ENCODE peak calls at places on chromosomes 2 and 18, in four cellular contexts. G is stomach, O is HFF-Myc, C is HCT116. R is an unnamed sample.

GRCh38 chr2:105078906-105079305 is 41.0 kb downstream of the MRPS9 start:
- DNase-seq in O (no peak), C (no peak), G (no peak), R (no peak)

GRCh38 chr2:39121523-39122063 is 742 bp upstream of the SOS1 start:
- DNase-seq in G (no peak), O (no peak), C (no peak), R (no peak)

GRCh38 chr18:5693637-5694175 is 149.9 kb upstream of the EPB41L3 start:
- DNase-seq in O (no peak), C (no peak), G (no peak), R (no peak)

GRCh38 chr2:192026716-192027109 is 168.0 kb downstream of the TMEFF2 start:
- DNase-seq in C (no peak), O (no peak), G (no peak), R (no peak)

GRCh38 chr2:195656131-195656858 is 731 bp upstream of the SLC39A10 start:
- DNase-seq in G (no peak), C (no peak), O (no peak), R (no peak)

GRCh38 chr2:164706522-164706921 is 85.2 kb upstream of the GRB14 start:
- DNase-seq in C (no peak), G (no peak), O (peak), R (peak)

GRCh38 chr2:155368934-155369333 is 670.4 kb downstream of the KCNJ3 start:
- DNase-seq in G (no peak), C (peak), O (no peak), R (no peak)

GRCh38 chr2:238030422-238031155 is 30.2 kb upstream of the SCLY start:
- DNase-seq in G (no peak), O (no peak), C (no peak), R (no peak)

GRCh38 chr18:76953186-76953982 is 131.0 kb downstream of the ZNF236 start:
- DNase-seq in O (no peak), G (peak), C (no peak), R (peak)

GRCh38 chr2:207231962-207232361 is 66.2 kb upstream of the KLF7 start:
- DNase-seq in G (no peak), O (no peak), C (no peak), R (no peak)

GRCh38 chr18:23238152-23238531 is 102.9 kb downstream of the CABLES1 start:
- DNase-seq in G (peak), C (no peak), O (no peak), R (peak)

GRCh38 chr2:126749537-126749936 is 93.6 kb downstream of the GYPC start:
- DNase-seq in C (no peak), O (no peak), G (no peak), R (no peak)

GRCh38 chr2:158659483-158659882 is 135.6 kb upstream of the DAPL1 start:
- DNase-seq in C (no peak), O (no peak), G (no peak), R (no peak)

GRCh38 chr2:230326453-230327417 is at the start of gene SP140L:
- DNase-seq in C (peak), O (peak), G (peak), R (peak)

GRCh38 chr18:60568211-60568610 is 195.6 kb upstream of the MC4R start:
- DNase-seq in O (no peak), G (no peak), C (no peak), R (no peak)

GRCh38 chr2:57373530-57373929 is 673.1 kb upstream of the VRK2 start:
- DNase-seq in O (peak), G (no peak), C (peak), R (peak)

GRCh38 chr2:216133392-216133791 is 24.2 kb downstream of the XRCC5 start:
- DNase-seq in O (no peak), G (no peak), C (no peak), R (no peak)

GRCh38 chr2:239523147-239523943 is 122.5 kb upstream of the HDAC4 start:
- DNase-seq in G (no peak), C (no peak), O (no peak), R (no peak)

GRCh38 chr18:12839057-12839525 is 44.9 kb downstream of the PTPN2 start:
- DNase-seq in C (no peak), G (no peak), O (no peak), R (no peak)

GRCh38 chr18:12744103-12744502 is 41.3 kb downstream of the PSMG2 start:
- DNase-seq in O (peak), C (peak), G (no peak), R (no peak)

GRCh38 chr2:239020541-239021041 is 172.7 kb downstream of the TWIST2 start:
- DNase-seq in C (no peak), G (no peak), O (no peak), R (no peak)

GRCh38 chr2:182726473-182726872 is 10.4 kb downstream of the DNAJC10 start:
- DNase-seq in G (no peak), C (no peak), O (no peak), R (no peak)

GRCh38 chr2:171160630-171161424 is at the start of gene TLK1:
- DNase-seq in C (peak), G (peak), O (no peak), R (peak)

GRCh38 chr18:62239475-62239874 is 52.4 kb downstream of the RELCH start:
- DNase-seq in G (no peak), O (no peak), C (no peak), R (no peak)

GRCh38 chr2:237026981-237027711 is 58.5 kb upstream of the COPS8 start:
- DNase-seq in O (peak), C (peak), G (peak), R (peak)

GRCh38 chr2:33215299-33215698 is 261.1 kb upstream of the RASGRP3 start:
- DNase-seq in G (no peak), C (no peak), O (peak), R (no peak)

GRCh38 chr2:153986488-153987229 is 114.9 kb downstream of the GALNT13 start:
- DNase-seq in C (peak), G (no peak), O (no peak), R (peak)

GRCh38 chr2:84424152-84424551 is 34.9 kb downstream of the SUCLG1 start:
- DNase-seq in O (no peak), C (no peak), G (no peak), R (no peak)

GRCh38 chr18:8507361-8507760 is 101.9 kb upstream of the RAB12 start:
- DNase-seq in C (peak), O (no peak), G (no peak), R (no peak)

GRCh38 chr2:207711750-207712487 is 479 bp downstream of the CCNYL1 start:
- DNase-seq in C (no peak), O (no peak), G (peak), R (no peak)

GRCh38 chr2:104528101-104528500 is 325.8 kb upstream of the POU3F3 start:
- DNase-seq in O (no peak), C (no peak), G (no peak), R (no peak)

GRCh38 chr2:198973785-198974184 is 484.0 kb downstream of the SATB2 start:
- DNase-seq in C (no peak), G (no peak), O (no peak), R (no peak)

GRCh38 chr2:217685255-217685605 is 317.6 kb downstream of the TNS1 start:
- DNase-seq in O (no peak), C (peak), G (peak), R (peak)

DNA sequence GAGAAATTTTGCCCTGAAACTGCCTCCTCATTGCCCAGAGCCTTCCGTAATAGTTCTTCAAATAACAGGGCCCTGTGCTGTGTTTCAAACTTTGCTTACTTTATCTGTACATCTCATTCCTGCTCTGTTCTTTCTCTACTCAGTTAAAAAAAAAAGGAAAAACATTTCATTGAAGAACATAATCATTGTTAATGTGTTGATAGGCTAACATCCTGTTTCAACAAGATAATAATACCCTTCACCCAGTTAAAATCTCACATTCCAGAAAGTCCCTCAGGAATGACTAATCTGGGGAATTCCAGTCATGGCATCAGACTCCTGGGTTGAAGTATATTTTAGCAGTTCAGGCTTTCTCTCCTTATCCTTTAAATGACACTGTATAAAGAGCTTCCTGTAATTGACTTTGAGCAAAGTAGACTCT is 45.6 kb upstream of the ITGAV start:
- DNase-seq in O (peak), G (no peak), C (peak), R (peak)
- H3K4me3 ChIP-seq in O (no peak), G (no peak), C (peak), R (no peak)

GRCh38 chr2:219530048-219530963 is 13.3 kb downstream of the CHPF start:
- DNase-seq in G (peak), C (peak), O (peak), R (no peak)
- TF ChIP-seq CTCF in G (peak), C (peak), O (peak), R (peak)

GRCh38 chr2:152200562-152201465 is 25.3 kb upstream of the STAM2 start:
- DNase-seq in G (peak), C (peak), O (peak), R (peak)
- H3K4me3 ChIP-seq in G (no peak), C (peak), O (peak), R (peak)

DNA sequence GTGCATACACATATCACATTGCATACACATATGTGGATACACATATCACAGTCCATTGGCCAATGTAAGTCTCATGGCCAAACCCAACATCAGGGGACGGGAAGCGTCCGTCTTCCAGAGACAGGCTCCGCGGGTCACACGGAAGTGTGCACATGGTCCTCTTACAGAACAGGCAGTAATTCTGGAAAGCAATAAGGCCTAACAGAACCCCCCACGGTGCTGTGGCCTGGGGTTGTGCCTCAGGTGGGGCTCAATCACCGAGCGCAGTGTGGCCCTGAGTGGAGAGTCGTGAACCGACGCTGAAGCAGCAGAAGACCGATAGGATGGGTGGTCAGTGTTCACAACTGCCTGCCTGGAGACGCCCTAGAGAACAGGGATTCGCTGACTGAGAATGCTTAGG is 857.3 kb downstream of the GALR1 start:
- DNase-seq in G (no peak), O (no peak), C (no peak), R (no peak)
- TF ChIP-seq CTCF in G (no peak), O (no peak), C (no peak), R (no peak)

GRCh38 chr2:199977984-199978415 is 22.6 kb downstream of the MAIP1 start:
- DNase-seq in G (no peak), C (peak), O (no peak), R (no peak)
- H3K4me3 ChIP-seq in G (no peak), C (peak), O (no peak), R (no peak)

GRCh38 chr2:6526093-6526824 is 339.4 kb downstream of the CMPK2 start:
- DNase-seq in C (peak), O (no peak), G (peak), R (peak)
- TF ChIP-seq CTCF in C (peak), O (peak), G (no peak), R (peak)

DNA sequence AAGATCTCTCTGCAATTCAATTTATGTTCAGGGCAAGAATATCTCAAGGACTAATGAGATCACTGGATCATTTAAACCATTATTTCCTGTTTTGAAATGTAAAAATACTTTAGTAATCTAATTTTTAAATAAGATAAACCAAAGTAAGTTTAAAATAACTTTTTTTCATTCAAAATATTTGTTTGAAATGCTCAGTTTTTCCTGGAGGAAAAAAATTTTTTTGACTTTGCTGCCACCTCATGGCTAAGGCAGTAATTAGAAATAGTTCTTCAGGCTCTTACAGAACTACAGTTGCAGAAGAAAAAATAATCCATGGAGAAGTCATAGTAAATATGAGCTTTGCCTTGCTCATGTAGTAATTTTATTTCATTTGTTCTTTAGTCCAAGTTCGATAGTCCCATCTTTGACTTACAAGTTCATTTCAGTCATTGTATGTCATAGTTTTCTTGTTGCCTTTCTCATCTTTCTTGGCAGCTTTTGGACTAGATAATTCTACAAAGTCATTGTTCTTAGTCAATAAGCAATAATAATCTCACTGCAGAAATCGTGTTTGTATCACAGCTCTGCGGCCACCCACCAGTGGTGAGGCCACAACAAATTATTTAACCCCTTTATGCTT is 127.4 kb downstream of the DPP4 start:
- DNase-seq in C (peak), G (no peak), O (peak), R (no peak)
- H3K4me3 ChIP-seq in C (no peak), G (no peak), O (no peak), R (no peak)

GRCh38 chr2:234433201-234433600 is 63.7 kb downstream of the ARL4C start:
- DNase-seq in G (no peak), O (no peak), C (no peak), R (no peak)
- TF ChIP-seq CTCF in G (no peak), O (no peak), C (no peak), R (no peak)

GRCh38 chr2:101855776-101856175 is 136.0 kb upstream of the IL1R2 start:
- DNase-seq in C (no peak), G (no peak), O (no peak), R (no peak)
- H3K4me3 ChIP-seq in C (no peak), G (no peak), O (no peak), R (no peak)